ENCODE peak calls at places on chromosomes 2 and 18, in seven cellular contexts. N is endodermal cell; H is T-cell; X is NCI-H2081; O is ELF-1; V is Calu3; J is stimulated activated CD8-positive, alpha-beta memory T cell treated with anti-CD3 and anti-CD28 coated beads, Interleukin-2, amount 100 ng/mL, for 1 hour. D is an unnamed sample.

GRCh38 chr18:65091737-65092329 is 659.0 kb upstream of the CDH7 start:
- DNase-seq in X (no peak), H (no peak), O (peak; percentile 4), N (peak; percentile 52), J (no peak), V (peak; percentile 32), D (no peak)

GRCh38 chr2:156191547-156191946 is 141.0 kb downstream of the NR4A2 start:
- DNase-seq in H (no peak), X (no peak), N (no peak), O (no peak), V (no peak), J (no peak), D (no peak)

GRCh38 chr2:57981369-57981768 is 65.2 kb upstream of the VRK2 start:
- DNase-seq in X (no peak), N (no peak), J (no peak), H (no peak), V (no peak), O (no peak), D (no peak)

GRCh38 chr18:45255142-45255890 is 360.0 kb upstream of the SLC14A2 start:
- DNase-seq in O (no peak), V (no peak), N (no peak), X (no peak), J (no peak), H (no peak), D (no peak)

GRCh38 chr2:145751634-145752033 is 1231.7 kb upstream of the ZEB2 start:
- DNase-seq in J (no peak), V (peak; percentile 21), X (no peak), H (no peak), N (peak; percentile 57), O (peak; percentile 3), D (peak; percentile 74)

GRCh38 chr2:9144617-9145016 is 62.0 kb upstream of the ASAP2 start:
- DNase-seq in H (no peak), J (no peak), O (no peak), N (no peak), X (no peak), V (no peak), D (no peak)

GRCh38 chr18:40555914-40556313 is 1399.1 kb upstream of the PIK3C3 start:
- DNase-seq in O (no peak), X (no peak), V (no peak), J (no peak), H (no peak), N (no peak), D (no peak)

GRCh38 chr18:75393721-75394120 is 33.8 kb downstream of the SMIM21 start:
- DNase-seq in N (no peak), H (no peak), J (no peak), V (no peak), O (no peak), X (no peak), D (peak; percentile 25)

GRCh38 chr2:59858540-59858939 is 694.9 kb downstream of the BCL11A start:
- DNase-seq in O (no peak), J (no peak), N (no peak), X (no peak), H (no peak), V (no peak), D (no peak)

GRCh38 chr2:53467467-53467866 is 300.1 kb upstream of the CHAC2 start:
- DNase-seq in J (no peak), N (no peak), V (no peak), H (no peak), O (no peak), X (no peak), D (no peak)